ENCODE peak calls at places on chromosomes 16 and 17, in six cellular contexts. D, M, V, R, E and H are unnamed samples.

GRCh38 chr17:61478790-61479492 is 26.7 kb downstream of the TBX4 start:
- DNase-seq in E (no peak), R (no peak), M (no peak), D (peak; percentile 35), V (no peak), H (no peak)

GRCh38 chr16:68331879-68332410 is 21.1 kb downstream of the PRMT7 start:
- DNase-seq in E (no peak), R (no peak), V (peak; percentile 59), M (no peak), D (no peak), H (no peak)

GRCh38 chr16:676565-677297 is 1.3 kb downstream of the RHBDL1 start:
- DNase-seq in V (no peak), R (peak; percentile 54), D (no peak), E (peak; percentile 91), M (no peak), H (no peak)

GRCh38 chr17:79888009-79888540 is 48.8 kb upstream of the CBX4 start:
- DNase-seq in D (no peak), V (no peak), R (no peak), E (no peak), M (no peak), H (no peak)

GRCh38 chr17:56995776-56996175 is 17.8 kb downstream of the SCPEP1 start:
- DNase-seq in M (no peak), D (no peak), V (no peak), R (no peak), E (no peak), H (no peak)

GRCh38 chr16:85812031-85812807 is 12.7 kb downstream of the COX4I1 start:
- DNase-seq in R (peak; percentile 47), M (no peak), D (no peak), V (no peak), E (no peak), H (peak; percentile 69)

GRCh38 chr16:901149-901548 is 69.6 kb downstream of the LMF1 start:
- DNase-seq in R (no peak), E (no peak), V (no peak), D (no peak), M (no peak), H (peak; percentile 68)

GRCh38 chr16:88599092-88599733 is 29.0 kb downstream of the ZC3H18 start:
- DNase-seq in D (peak; percentile 88), V (no peak), M (no peak), R (no peak), E (no peak), H (no peak)

GRCh38 chr16:66580605-66581209 is 1.4 kb downstream of the CMTM2 start:
- DNase-seq in V (peak; percentile 53), D (no peak), M (peak; percentile 54), R (peak; percentile 65), E (peak; percentile 85), H (no peak)

GRCh38 chr17:7589204-7589868 is 558 bp downstream of the SOX15 start:
- DNase-seq in R (peak; percentile 94), E (peak; percentile 92), D (peak; percentile 94), V (no peak), M (peak; percentile 94), H (peak; percentile 97)

GRCh38 chr17:5541610-5542202 is 42.6 kb downstream of the NLRP1 start:
- DNase-seq in V (no peak), R (peak; percentile 68), D (no peak), M (peak; percentile 37), E (no peak), H (peak; percentile 66)

GRCh38 chr16:54285414-54286066 is 1.0 kb downstream of the IRX3 start:
- DNase-seq in R (peak; percentile 59), D (no peak), V (no peak), E (peak; percentile 60), M (peak; percentile 61), H (no peak)

GRCh38 chr17:74749262-74750038 is 1.0 kb downstream of the NHERF1 start:
- DNase-seq in V (no peak), D (no peak), R (peak; percentile 52), E (no peak), M (peak; percentile 62), H (no peak)

GRCh38 chr16:69725480-69726312 is 664 bp downstream of the NQO1 start:
- DNase-seq in R (no peak), M (no peak), E (no peak), V (no peak), D (no peak), H (peak; percentile 40)

GRCh38 chr16:80742331-80742730 is 62.1 kb downstream of the CDYL2 start:
- DNase-seq in V (no peak), D (no peak), E (no peak), M (no peak), R (no peak), H (no peak)

GRCh38 chr16:80746231-80746630 is 58.2 kb downstream of the CDYL2 start:
- DNase-seq in V (no peak), R (no peak), D (no peak), M (no peak), E (no peak), H (no peak)

GRCh38 chr16:80743273-80743672 is 61.1 kb downstream of the CDYL2 start:
- DNase-seq in D (no peak), R (no peak), E (no peak), M (no peak), V (no peak), H (no peak)

GRCh38 chr16:80743772-80744171 is 60.6 kb downstream of the CDYL2 start:
- DNase-seq in E (no peak), D (no peak), R (no peak), V (no peak), M (no peak), H (no peak)

DNA sequence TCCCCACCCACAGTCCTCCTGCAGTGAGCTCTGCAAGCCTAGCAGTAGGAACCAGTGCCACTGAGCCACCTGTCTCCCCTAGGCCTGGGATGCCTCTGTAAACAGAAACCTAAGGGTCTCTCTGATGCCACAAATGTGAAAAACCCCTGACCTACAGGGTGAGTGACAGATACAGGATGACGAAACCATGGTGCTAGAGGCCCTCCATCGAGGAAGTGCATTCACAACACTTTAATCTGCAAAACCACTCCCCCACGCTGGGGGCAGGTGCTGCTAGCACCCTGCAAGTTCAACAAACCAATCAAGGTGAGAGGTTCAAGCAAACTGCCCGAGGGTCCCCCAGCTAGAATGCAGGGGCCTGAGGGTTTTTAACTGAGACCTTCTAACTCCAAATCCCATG is 59.5 kb downstream of the CDYL2 start:
- DNase-seq in V (no peak), M (no peak), R (no peak), E (no peak), D (no peak), H (no peak)
- TF ChIP-seq CTCF in V (no peak), M (no peak), R (no peak), E (no peak), D (no peak), H (no peak)

DNA sequence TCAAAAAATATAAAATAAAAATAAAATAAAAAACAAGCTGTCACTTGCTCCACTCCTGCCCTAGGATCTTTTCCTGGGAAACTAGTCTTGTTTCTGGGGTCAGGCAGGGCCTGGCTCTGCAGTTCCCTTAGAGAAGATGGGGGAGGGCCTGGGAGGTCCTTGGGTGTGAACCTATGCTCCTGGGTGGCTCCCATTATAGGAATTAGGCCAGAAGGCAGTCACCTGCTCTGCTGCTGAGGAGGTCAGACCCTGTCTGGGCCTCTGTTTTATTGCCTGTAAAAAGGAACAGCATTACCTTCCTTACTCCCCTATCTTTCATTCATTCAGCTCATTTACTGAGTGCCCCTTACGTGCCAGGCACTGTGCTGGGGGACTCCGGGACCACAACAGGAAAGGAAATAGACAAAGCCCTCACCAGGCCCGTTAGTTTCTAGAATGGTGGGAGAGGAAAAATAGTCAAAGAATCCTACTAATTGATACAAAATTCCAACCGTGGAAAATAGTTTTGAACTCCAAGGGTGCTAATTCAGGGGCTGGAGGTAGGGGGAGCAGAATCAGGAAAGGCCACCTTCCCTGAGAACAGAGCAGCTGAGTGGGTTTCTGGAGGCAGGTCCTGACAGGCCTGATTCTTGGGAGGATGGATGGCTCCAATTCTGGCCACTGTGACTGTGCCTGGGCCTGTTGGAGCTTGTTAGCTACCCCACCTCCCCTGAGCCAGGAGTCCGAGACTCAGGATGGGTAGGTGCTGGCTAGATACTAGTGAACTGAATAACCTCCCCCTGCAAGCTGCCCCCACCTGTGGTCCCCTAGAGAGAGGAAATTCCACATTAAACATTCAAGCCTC is 1.3 kb upstream of the SLC46A1 start:
- DNase-seq in E (peak; percentile 91), M (peak; percentile 27), V (no peak), R (peak; percentile 68), D (no peak), H (no peak)
- TF ChIP-seq CTCF in E (no peak), M (peak; percentile 16), V (no peak), R (peak; percentile 31), D (no peak), H (no peak)

GRCh38 chr17:12554251-12554650 is 111.4 kb upstream of the MYOCD start:
- DNase-seq in D (no peak), M (no peak), V (no peak), E (no peak), R (no peak), H (no peak)
- TF ChIP-seq CTCF in D (no peak), M (no peak), V (peak; percentile 7), E (no peak), R (no peak), H (peak; percentile 25)

GRCh38 chr16:9798952-9799590 is 383.2 kb downstream of the GRIN2A start:
- DNase-seq in D (no peak), E (no peak), V (no peak), R (no peak), M (no peak), H (no peak)

GRCh38 chr16:9798474-9798873 is 383.8 kb downstream of the GRIN2A start:
- DNase-seq in D (no peak), M (no peak), E (no peak), V (no peak), R (no peak), H (no peak)

GRCh38 chr16:9802160-9802559 is 380.1 kb downstream of the GRIN2A start:
- DNase-seq in V (no peak), M (no peak), D (no peak), E (no peak), R (no peak), H (no peak)

GRCh38 chr16:9801651-9802050 is 380.6 kb downstream of the GRIN2A start:
- DNase-seq in V (no peak), M (no peak), R (no peak), E (no peak), D (no peak), H (no peak)

DNA sequence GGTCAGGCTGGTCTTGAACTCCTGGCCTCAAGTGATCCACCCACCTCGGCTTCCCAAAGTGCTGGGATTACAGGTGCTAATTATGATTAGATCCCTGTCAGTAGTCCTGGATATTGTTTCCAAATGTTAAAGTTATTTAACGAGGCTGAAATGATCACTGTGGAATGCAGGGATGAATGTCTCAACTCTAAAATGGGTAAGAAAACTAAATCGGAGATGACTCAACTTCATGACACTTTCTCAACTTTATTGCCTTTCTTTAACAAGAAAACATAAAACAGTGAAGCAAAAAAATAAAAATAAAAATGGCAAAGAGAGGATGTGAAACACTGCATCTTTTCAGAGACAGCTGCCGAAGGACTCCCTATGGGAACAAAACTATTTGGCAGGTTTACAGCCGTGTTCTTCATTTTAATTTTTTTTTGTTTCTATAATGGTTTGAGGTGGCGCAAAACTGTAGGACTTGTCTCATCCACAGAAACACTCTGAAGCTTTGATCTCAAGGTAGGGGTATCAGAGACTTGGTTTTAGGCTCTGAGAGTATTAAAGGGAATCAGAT is 382.0 kb downstream of the GRIN2A start:
- DNase-seq in E (no peak), M (no peak), V (no peak), D (no peak), R (no peak), H (no peak)
- TF ChIP-seq CTCF in E (no peak), M (no peak), V (no peak), D (no peak), R (no peak), H (no peak)